ENCODE peak calls at places on chromosomes 13 and 19, in five cellular contexts. H is AG04449, T is stomach, B is right lobe of liver, U is activated B cell treated with CpG ODN at 0.5 μM for 24 hours. Y is an unnamed sample.

GRCh38 chr13:112065521-112065866 is 1.5 kb upstream of the SOX1 start:
- DNase-seq in H (no peak), T (no peak), B (no peak), U (no peak), Y (no peak)

GRCh38 chr19:3950871-3951861 is 18.3 kb downstream of the NMRK2 start:
- DNase-seq in H (no peak), T (no peak), B (no peak), U (no peak), Y (no peak)

GRCh38 chr13:97068146-97068545 is 73.9 kb upstream of the OXGR1 start:
- DNase-seq in H (no peak), T (no peak), B (no peak), U (no peak), Y (no peak)

GRCh38 chr19:38839816-38840582 is 8.4 kb upstream of the ECH1 start:
- DNase-seq in H (no peak), T (no peak), B (peak), U (no peak), Y (no peak)

GRCh38 chr19:31300406-31300805 is 48.8 kb downstream of the TSHZ3 start:
- DNase-seq in H (no peak), T (no peak), B (no peak), U (no peak), Y (no peak)

GRCh38 chr13:113205428-113205931 is 3.0 kb downstream of the PCID2 start:
- DNase-seq in H (no peak), T (no peak), B (no peak), U (no peak), Y (no peak)

GRCh38 chr19:41276231-41276630 is 12.1 kb downstream of the HNRNPUL1 start:
- DNase-seq in H (no peak), T (no peak), B (no peak), U (no peak), Y (no peak)

GRCh38 chr19:38285567-38285966 is 18.5 kb upstream of the C19orf33 start:
- DNase-seq in H (peak), T (no peak), B (no peak), U (no peak), Y (no peak)

GRCh38 chr19:38478273-38478971 is 44.9 kb downstream of the RYR1 start:
- DNase-seq in H (no peak), T (no peak), B (no peak), U (no peak), Y (peak)

GRCh38 chr19:10173527-10173926 is 21.2 kb downstream of the DNMT1 start:
- DNase-seq in H (no peak), T (no peak), B (no peak), U (no peak), Y (no peak)

GRCh38 chr13:39538826-39539555 is 64.0 kb downstream of the LHFPL6 start:
- DNase-seq in H (no peak), T (no peak), B (no peak), U (no peak), Y (no peak)

GRCh38 chr13:100491164-100491847 is 97.3 kb downstream of the GGACT start:
- DNase-seq in H (no peak), T (no peak), B (no peak), U (no peak), Y (no peak)

GRCh38 chr19:7554990-7555864 is 19.7 kb downstream of the PNPLA6 start:
- DNase-seq in H (no peak), T (no peak), B (peak), U (no peak), Y (no peak)

GRCh38 chr19:37936166-37936565 is 29.2 kb downstream of the SIPA1L3 start:
- DNase-seq in H (no peak), T (peak), B (peak), U (no peak), Y (no peak)

GRCh38 chr13:110329258-110329657 is 22.2 kb downstream of the COL4A2 start:
- DNase-seq in H (no peak), T (no peak), B (no peak), U (no peak), Y (no peak)

GRCh38 chr13:29936051-29936813 is 85.8 kb upstream of the UBL3 start:
- DNase-seq in H (no peak), T (no peak), B (no peak), U (no peak), Y (no peak)

GRCh38 chr19:40800997-40801377 is 2.0 kb downstream of the EGLN2 start:
- DNase-seq in H (no peak), T (no peak), B (peak), U (no peak), Y (no peak)

GRCh38 chr19:40889366-40889765 is 7.3 kb upstream of the CYP2A7 start:
- DNase-seq in H (no peak), T (no peak), B (no peak), U (no peak), Y (no peak)

GRCh38 chr19:15622991-15623390 is 8.0 kb downstream of the CYP4F8 start:
- DNase-seq in H (no peak), T (no peak), B (no peak), U (no peak), Y (no peak)

GRCh38 chr13:44146162-44146561 is 227.5 kb upstream of the SERP2 start:
- DNase-seq in H (no peak), T (no peak), B (no peak), U (no peak), Y (no peak)

GRCh38 chr13:111531505-111531904 is 211.1 kb downstream of the TEX29 start:
- DNase-seq in H (no peak), T (no peak), B (no peak), U (no peak), Y (no peak)

GRCh38 chr13:50797081-50797480 is 46.4 kb downstream of the DLEU7 start:
- DNase-seq in H (no peak), T (no peak), B (no peak), U (no peak), Y (no peak)

GRCh38 chr13:30866692-30867669 is 39.1 kb upstream of the MEDAG start:
- DNase-seq in H (no peak), T (no peak), B (no peak), U (no peak), Y (no peak)

GRCh38 chr13:111632906-111633305 is 312.5 kb downstream of the TEX29 start:
- DNase-seq in H (no peak), T (no peak), B (no peak), U (no peak), Y (no peak)

GRCh38 chr13:75371223-75371622 is 110.7 kb downstream of the TBC1D4 start:
- DNase-seq in H (no peak), T (no peak), B (no peak), U (no peak), Y (no peak)

GRCh38 chr19:51994048-51994644 is 7.5 kb upstream of the ZNF350 start:
- DNase-seq in H (no peak), T (no peak), B (no peak), U (no peak), Y (no peak)

GRCh38 chr19:18488403-18488723 is 33.5 kb downstream of the ELL start:
- DNase-seq in H (no peak), T (no peak), B (no peak), U (no peak), Y (no peak)
- TF ChIP-seq CTCF in H (peak), T (peak), B (peak), U (no peak), Y (no peak)

GRCh38 chr19:2227415-2228156 is 8.5 kb downstream of the PLEKHJ1 start:
- DNase-seq in H (no peak), T (no peak), B (no peak), U (peak), Y (no peak)
- TF ChIP-seq CTCF in H (no peak), T (no peak), B (no peak), U (no peak), Y (no peak)

DNA sequence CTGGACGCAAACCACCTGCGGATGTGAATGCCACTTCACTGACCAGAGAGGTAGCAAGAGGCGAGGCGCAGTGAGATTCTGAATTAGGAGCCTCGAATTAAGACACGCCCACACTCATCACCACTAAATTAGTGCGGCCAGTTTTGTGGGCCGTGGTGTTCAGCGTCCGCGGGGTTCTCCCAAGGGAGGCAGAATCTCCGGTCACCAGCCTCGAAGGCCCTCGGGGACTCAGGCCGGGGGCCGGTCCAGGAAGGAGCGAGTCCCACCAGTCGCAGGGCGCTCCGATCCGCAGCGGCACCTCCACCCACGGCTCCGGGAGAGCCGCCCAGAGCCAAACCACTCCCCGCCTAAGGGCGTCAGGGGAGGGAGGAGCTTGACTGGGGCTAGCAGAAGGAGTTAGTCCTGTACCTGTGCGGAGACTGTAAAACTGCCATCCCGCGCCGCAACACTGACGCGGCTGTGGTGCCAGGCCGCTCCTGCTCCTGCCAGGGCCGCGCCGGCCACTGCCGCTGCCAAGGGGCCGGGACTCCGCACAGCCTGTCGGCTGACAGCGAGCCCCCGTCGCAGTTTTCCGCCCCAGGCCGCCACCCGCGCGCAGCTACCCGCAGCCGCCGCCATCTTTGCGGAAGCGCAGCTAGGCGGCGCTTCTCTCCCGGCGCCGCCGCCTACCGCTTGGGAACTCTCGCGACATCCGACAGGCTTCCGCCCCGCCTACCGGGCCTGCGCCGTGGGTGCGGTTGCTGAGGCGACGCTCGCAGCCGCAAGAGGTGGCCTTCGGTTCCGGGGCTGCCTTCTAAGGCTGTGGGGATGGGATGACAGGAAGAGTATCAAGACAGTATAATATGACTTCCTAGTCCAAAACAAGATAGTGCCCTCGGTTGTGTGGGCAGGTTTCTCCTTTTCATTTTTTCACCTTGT is at the start of gene MICU2:
- DNase-seq in H (peak), T (peak), B (peak), U (peak), Y (peak)
- TF ChIP-seq CTCF in H (no peak), T (no peak), B (peak), U (no peak), Y (no peak)

DNA sequence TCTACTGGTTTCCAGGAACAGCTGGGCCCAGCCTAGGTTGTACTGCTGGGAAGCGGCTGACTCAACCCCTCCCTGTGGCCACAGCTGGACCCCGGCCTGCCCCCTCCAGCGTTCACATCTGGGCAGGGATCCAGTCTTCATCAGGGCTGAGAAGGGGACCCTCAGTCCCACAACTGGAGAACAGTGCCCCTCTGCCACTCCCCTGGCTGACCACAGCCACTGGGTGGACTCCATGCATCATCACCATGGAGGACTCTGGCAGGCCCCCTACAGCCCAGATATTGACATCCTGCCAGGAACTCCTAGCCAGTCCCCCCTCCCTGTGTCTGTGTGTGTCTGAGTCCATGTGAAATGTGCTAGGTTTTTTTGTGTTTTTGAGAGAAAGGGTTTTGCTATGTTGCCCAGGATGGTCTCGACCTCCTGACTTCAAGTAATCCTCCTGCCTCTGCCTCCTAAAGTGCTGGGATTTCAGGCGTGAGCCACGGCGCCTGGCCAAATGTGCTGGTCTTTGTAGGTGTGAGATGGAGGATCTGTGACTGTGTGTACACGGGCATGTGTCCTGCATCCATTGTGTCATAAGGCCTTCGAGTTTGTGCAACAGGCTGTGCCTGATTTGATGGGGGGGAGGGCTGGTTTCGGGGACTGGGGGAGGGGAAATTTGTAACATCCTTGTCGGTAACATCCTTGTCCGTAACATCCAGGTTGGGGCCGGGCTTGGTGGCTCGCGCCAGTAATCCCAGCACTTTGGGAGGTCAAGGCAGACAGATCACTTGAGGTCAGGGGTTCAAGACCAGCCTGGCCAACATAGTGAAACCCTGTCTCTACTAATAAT is 4.0 kb upstream of the HOOK2 start:
- DNase-seq in H (no peak), T (no peak), B (no peak), U (no peak), Y (peak)
- TF ChIP-seq CTCF in H (peak), T (no peak), B (no peak), U (no peak), Y (no peak)

GRCh38 chr19:8698433-8699063 is at the start of gene ACTL9:
- DNase-seq in H (no peak), T (no peak), B (no peak), U (no peak), Y (no peak)

GRCh38 chr19:8696993-8697392 is 1.6 kb downstream of the ACTL9 start:
- DNase-seq in H (no peak), T (no peak), B (no peak), U (no peak), Y (no peak)

GRCh38 chr19:8699908-8700307 is 1.3 kb upstream of the ACTL9 start:
- DNase-seq in H (no peak), T (no peak), B (no peak), U (no peak), Y (no peak)

GRCh38 chr19:8695911-8696310 is 2.7 kb downstream of the ACTL9 start:
- DNase-seq in H (no peak), T (no peak), B (no peak), U (no peak), Y (no peak)

DNA sequence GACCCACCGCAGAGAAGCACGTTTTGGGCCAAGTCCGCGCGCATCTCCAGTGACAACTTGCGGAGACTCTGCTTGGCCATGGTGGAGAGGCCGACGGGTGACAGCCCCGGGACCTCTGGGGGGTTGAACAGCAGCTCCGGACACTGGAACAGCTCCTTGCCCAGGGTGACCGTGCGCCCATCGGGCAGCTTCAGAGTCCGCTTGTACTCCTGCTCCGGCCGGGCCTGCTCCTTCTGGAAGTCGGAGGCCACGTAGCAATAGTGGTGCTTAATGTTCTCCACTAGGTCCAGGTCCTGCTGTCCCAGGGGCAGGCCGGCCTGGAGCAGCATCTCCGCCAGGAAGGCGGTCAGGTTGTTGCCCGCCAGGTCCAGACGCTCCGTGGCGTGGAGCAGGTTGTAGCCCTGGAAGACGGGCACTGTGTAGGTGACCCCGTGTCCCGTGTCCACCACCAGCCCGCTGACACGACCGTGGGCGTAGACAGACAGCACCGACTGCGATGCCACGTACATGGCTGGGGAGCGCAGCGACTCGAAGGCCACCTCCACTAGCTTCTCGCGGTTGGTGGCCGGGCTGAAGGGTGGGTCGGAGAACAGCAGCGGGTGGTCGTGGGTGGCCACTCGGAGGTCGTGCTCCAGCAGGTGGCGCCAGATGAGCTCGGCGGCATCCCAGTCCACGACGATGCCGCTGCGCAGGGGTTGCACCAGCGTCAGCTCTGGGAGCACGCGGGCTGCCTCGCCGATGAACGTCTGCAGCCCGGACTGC is 743 bp downstream of the ACTL9 start:
- DNase-seq in H (no peak), T (no peak), B (no peak), U (no peak), Y (peak)
- TF ChIP-seq CTCF in H (no peak), T (no peak), B (no peak), U (no peak), Y (peak)

GRCh38 chr19:48714759-48715261 is 4.7 kb downstream of the MAMSTR start:
- DNase-seq in H (no peak), T (no peak), B (no peak), U (no peak), Y (no peak)

GRCh38 chr19:48715276-48715675 is 4.2 kb downstream of the MAMSTR start:
- DNase-seq in H (no peak), T (no peak), B (no peak), U (no peak), Y (no peak)

GRCh38 chr19:48713864-48714755 is 5.4 kb downstream of the MAMSTR start:
- DNase-seq in H (peak), T (peak), B (peak), U (peak), Y (peak)

GRCh38 chr19:48711106-48711662 is 8.3 kb downstream of the MAMSTR start:
- DNase-seq in H (no peak), T (no peak), B (no peak), U (no peak), Y (no peak)

GRCh38 chr19:48713041-48713863 is 6.3 kb downstream of the MAMSTR start:
- DNase-seq in H (no peak), T (no peak), B (no peak), U (peak), Y (no peak)
- TF ChIP-seq CTCF in H (peak), T (peak), B (no peak), U (no peak), Y (peak)

GRCh38 chr19:42594617-42595489 is at the start of gene CEACAM8:
- DNase-seq in H (no peak), T (no peak), B (no peak), U (no peak), Y (no peak)
- TF ChIP-seq CTCF in H (no peak), T (no peak), B (no peak), U (no peak), Y (no peak)